ENCODE peak calls at places on chromosomes 4 and X, in nine cellular contexts. D is HFF-Myc; V is stimulated activated naive CD4-positive, alpha-beta T cell; E is stimulated activated CD4-positive, alpha-beta T cell treated with anti-CD3 and anti-CD28 coated beads, Interleukin-4, amount 100 ng/mL, for 4 hours; J is pancreas; T is ecto neural progenitor cell; I is GM20000; Q is M059J; R is A549. H is an unnamed sample.

GRCh38 chrX:153708415-153708814 is 15.8 kb downstream of the BCAP31 start:
- DNase-seq in Q (peak; percentile 91), T (peak; percentile 70), E (peak; percentile 48), D (peak; percentile 36), R (peak; percentile 73), I (no peak), J (peak; percentile 75), V (no peak), H (peak; percentile 78)

GRCh38 chr4:89586864-89587263 is 250.1 kb downstream of the SNCA start:
- DNase-seq in D (no peak), Q (no peak), T (no peak), R (no peak), V (no peak), J (no peak), E (no peak), I (no peak), H (peak; percentile 10)

GRCh38 chr4:8046925-8047541 is 107.4 kb upstream of the AFAP1 start:
- DNase-seq in V (no peak), D (no peak), E (no peak), I (no peak), T (no peak), R (no peak), J (no peak), Q (no peak), H (no peak)

GRCh38 chrX:150236304-150236703 is 126.8 kb upstream of the MAMLD1 start:
- DNase-seq in E (no peak), I (no peak), T (peak; percentile 19), Q (peak; percentile 42), R (no peak), J (no peak), D (no peak), V (no peak), H (no peak)

GRCh38 chrX:136765957-136766356 is 14.8 kb downstream of the ARHGEF6 start:
- DNase-seq in Q (peak; percentile 28), T (no peak), J (no peak), R (no peak), V (no peak), I (no peak), E (no peak), D (no peak), H (peak; percentile 22)

GRCh38 chrX:17802756-17803155 is 58.3 kb downstream of the RAI2 start:
- DNase-seq in R (no peak), T (no peak), D (no peak), E (no peak), V (no peak), I (no peak), J (no peak), Q (peak; percentile 10), H (no peak)

GRCh38 chrX:118553042-118553714 is 57.6 kb downstream of the DOCK11 start:
- DNase-seq in I (no peak), T (no peak), R (no peak), J (no peak), Q (peak; percentile 29), D (no peak), V (no peak), E (no peak), H (peak; percentile 34)

GRCh38 chrX:53441531-53442321 is 7.6 kb upstream of the HSD17B10 start:
- DNase-seq in V (peak; percentile 13), E (peak; percentile 69), D (peak; percentile 22), R (peak; percentile 91), Q (peak; percentile 86), J (peak; percentile 72), I (peak; percentile 80), T (peak; percentile 88), H (peak; percentile 83)

GRCh38 chrX:110145854-110146253 is 142.9 kb downstream of the TMEM164 start:
- DNase-seq in R (peak; percentile 13), D (no peak), Q (peak; percentile 40), J (no peak), E (no peak), T (no peak), I (peak; percentile 15), V (no peak), H (peak; percentile 58)

GRCh38 chrX:52574416-52575275 is 57.8 kb upstream of the XAGE1B start:
- DNase-seq in V (no peak), I (peak; percentile 26), D (peak; percentile 4), E (no peak), R (peak; percentile 36), J (peak; percentile 2), Q (peak; percentile 55), T (no peak), H (peak; percentile 58)

GRCh38 chr4:53141308-53141707 is 224.6 kb downstream of the SCFD2 start:
- DNase-seq in T (no peak), D (no peak), J (no peak), R (no peak), I (no peak), E (no peak), V (no peak), Q (peak; percentile 3), H (no peak)

GRCh38 chrX:48532201-48532600 is 7.3 kb upstream of the TBC1D25 start:
- DNase-seq in I (no peak), T (no peak), E (no peak), V (no peak), D (no peak), J (no peak), Q (no peak), R (no peak), H (no peak)

GRCh38 chr4:118950929-118951570 is 62.4 kb downstream of the SYNPO2 start:
- DNase-seq in D (no peak), V (no peak), J (no peak), Q (no peak), E (no peak), R (no peak), I (no peak), T (no peak), H (no peak)

GRCh38 chrX:22366166-22366702 is 93.5 kb downstream of the CBLL2 start:
- DNase-seq in D (no peak), E (no peak), T (no peak), Q (peak; percentile 7), R (no peak), J (no peak), V (no peak), I (no peak), H (no peak)

GRCh38 chr4:78768447-78769177 is 7.5 kb upstream of the BMP2K start:
- DNase-seq in J (no peak), T (no peak), V (no peak), E (no peak), D (no peak), Q (peak; percentile 37), R (no peak), I (no peak), H (peak; percentile 56)

GRCh38 chr4:2535386-2536192 is 858 bp upstream of the FAM193A start:
- DNase-seq in I (peak; percentile 56), J (peak; percentile 28), T (peak; percentile 81), Q (no peak), E (peak; percentile 44), R (no peak), V (peak; percentile 50), D (no peak), H (peak; percentile 55)

GRCh38 chr4:21716526-21716925 is 232.0 kb downstream of the KCNIP4 start:
- DNase-seq in R (no peak), J (no peak), T (no peak), Q (no peak), D (no peak), E (no peak), V (no peak), I (no peak), H (no peak)

GRCh38 chr4:62871057-62871456 is 1538.2 kb downstream of the TECRL start:
- DNase-seq in I (no peak), D (no peak), E (no peak), J (no peak), V (no peak), Q (no peak), R (no peak), T (no peak), H (no peak)

GRCh38 chrX:115696939-115697338 is 136.0 kb downstream of the PLS3 start:
- DNase-seq in V (no peak), Q (no peak), R (no peak), T (no peak), E (no peak), I (no peak), J (no peak), D (no peak), H (no peak)

GRCh38 chr4:37760840-37761239 is 65.6 kb upstream of the PGM2 start:
- DNase-seq in V (no peak), E (no peak), T (no peak), J (no peak), Q (peak; percentile 5), D (no peak), I (no peak), R (no peak), H (no peak)

GRCh38 chr4:143407475-143407874 is 70.8 kb downstream of the GAB1 start:
- DNase-seq in D (no peak), V (no peak), I (no peak), J (no peak), R (no peak), E (no peak), T (no peak), Q (no peak), H (peak; percentile 5)

GRCh38 chrX:129842510-129843208 is 1.0 kb downstream of the ZDHHC9 start:
- DNase-seq in J (peak; percentile 36), T (no peak), I (no peak), E (no peak), V (no peak), R (no peak), Q (peak; percentile 69), D (no peak), H (peak; percentile 21)

GRCh38 chrX:55758033-55758432 is 40.5 kb downstream of the RRAGB start:
- DNase-seq in D (no peak), E (no peak), I (no peak), T (no peak), V (no peak), R (no peak), Q (no peak), J (no peak), H (no peak)

GRCh38 chr4:40842318-40842717 is 92.6 kb downstream of the NSUN7 start:
- DNase-seq in D (no peak), J (no peak), R (no peak), E (no peak), Q (peak; percentile 51), T (no peak), V (no peak), I (no peak), H (no peak)

GRCh38 chr4:117700111-117700892 is 334.0 kb upstream of the NDST3 start:
- DNase-seq in T (no peak), R (no peak), I (peak; percentile 4), E (no peak), D (no peak), V (no peak), Q (no peak), J (no peak), H (peak; percentile 17)

GRCh38 chrX:2710041-2710471 is 19.0 kb downstream of the CD99 start:
- DNase-seq in R (peak; percentile 52), Q (peak; percentile 91), I (no peak), E (peak; percentile 44), J (no peak), D (peak; percentile 81), V (no peak), T (no peak), H (no peak)

GRCh38 chrX:38649227-38649626 is 87.9 kb downstream of the TSPAN7 start:
- DNase-seq in E (no peak), J (no peak), D (no peak), I (no peak), R (no peak), T (no peak), V (no peak), Q (no peak), H (peak; percentile 94)

GRCh38 chr4:94947681-94948108 is 189.9 kb downstream of the BMPR1B start:
- DNase-seq in R (no peak), Q (no peak), D (no peak), V (no peak), J (no peak), T (no peak), I (no peak), E (no peak), H (no peak)

H was measured in erythroblast.